ENCODE peak calls at places on chromosomes 4 and X, in four cellular contexts. Z is cardiac fibroblast, X is fibroblast of mammary gland, I is left ventricle myocardium inferior. Q is an unnamed sample.

GRCh38 chr4:24736066-24736465 is 59.3 kb upstream of the SOD3 start:
- DNase-seq in Z (peak), X (peak), I (no peak), Q (no peak)

GRCh38 chr4:89379541-89380035 is 72.0 kb upstream of the GPRIN3 start:
- DNase-seq in Z (peak), X (no peak), I (no peak), Q (no peak)

GRCh38 chr4:1402021-1402515 is 4.2 kb downstream of the NKX1-1 start:
- DNase-seq in Z (no peak), X (no peak), I (no peak), Q (no peak)

GRCh38 chr4:110197421-110198398 is 705 bp downstream of the ELOVL6 start:
- DNase-seq in Z (peak), X (peak), I (peak), Q (peak)

GRCh38 chr4:48129307-48130014 is 4.6 kb downstream of the TXK start:
- DNase-seq in Z (no peak), X (no peak), I (no peak), Q (no peak)

GRCh38 chr4:121733942-121734341 is 31.0 kb downstream of the SMIM43 start:
- DNase-seq in Z (no peak), X (no peak), I (no peak), Q (no peak)

GRCh38 chr4:109559625-109559982 is 442 bp upstream of the MCUB start:
- DNase-seq in Z (no peak), X (no peak), I (peak), Q (peak)

GRCh38 chrX:31233941-31234496 is 162.2 kb upstream of the FTHL17 start:
- DNase-seq in Z (no peak), X (no peak), I (no peak), Q (no peak)

GRCh38 chr4:1711055-1711905 is 839 bp downstream of the SLBP start:
- DNase-seq in Z (peak), X (peak), I (peak), Q (no peak)

GRCh38 chr4:27702710-27703431 is 842.2 kb downstream of the STIM2 start:
- DNase-seq in Z (no peak), X (peak), I (no peak), Q (no peak)
- TF ChIP-seq CTCF in Z (no peak), X (peak), I (no peak), Q (no peak)

DNA sequence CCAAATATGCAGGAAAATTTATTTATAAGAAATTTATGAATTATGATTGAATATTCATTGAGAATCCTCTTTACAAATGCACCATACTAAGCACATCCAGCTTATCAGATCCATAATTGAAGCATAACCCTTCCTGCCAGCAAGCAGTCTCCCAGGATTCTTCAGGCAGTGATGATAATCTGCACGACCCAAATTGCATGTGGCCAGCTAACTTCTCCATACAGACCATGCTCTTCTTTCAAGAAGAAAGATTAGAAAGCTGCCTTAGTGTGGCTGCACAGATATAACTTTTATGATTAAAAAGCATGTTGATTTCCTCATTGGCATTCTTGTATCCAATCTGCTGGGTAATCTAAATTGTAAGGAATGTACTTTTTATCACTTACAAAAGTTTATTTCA is 3.3 kb upstream of the CBR4 start:
- DNase-seq in Z (no peak), X (no peak), I (no peak), Q (no peak)
- TF ChIP-seq CTCF in Z (no peak), X (no peak), I (no peak), Q (no peak)

GRCh38 chrX:69138512-69138911 is 26.7 kb downstream of the PJA1 start:
- DNase-seq in Z (peak), X (peak), I (no peak), Q (no peak)

GRCh38 chrX:69137371-69137881 is 27.8 kb downstream of the PJA1 start:
- DNase-seq in Z (peak), X (peak), I (no peak), Q (peak)

GRCh38 chrX:69139516-69139915 is 25.7 kb downstream of the PJA1 start:
- DNase-seq in Z (no peak), X (no peak), I (no peak), Q (no peak)

GRCh38 chrX:69136546-69137331 is 28.5 kb downstream of the PJA1 start:
- DNase-seq in Z (no peak), X (no peak), I (peak), Q (peak)

DNA sequence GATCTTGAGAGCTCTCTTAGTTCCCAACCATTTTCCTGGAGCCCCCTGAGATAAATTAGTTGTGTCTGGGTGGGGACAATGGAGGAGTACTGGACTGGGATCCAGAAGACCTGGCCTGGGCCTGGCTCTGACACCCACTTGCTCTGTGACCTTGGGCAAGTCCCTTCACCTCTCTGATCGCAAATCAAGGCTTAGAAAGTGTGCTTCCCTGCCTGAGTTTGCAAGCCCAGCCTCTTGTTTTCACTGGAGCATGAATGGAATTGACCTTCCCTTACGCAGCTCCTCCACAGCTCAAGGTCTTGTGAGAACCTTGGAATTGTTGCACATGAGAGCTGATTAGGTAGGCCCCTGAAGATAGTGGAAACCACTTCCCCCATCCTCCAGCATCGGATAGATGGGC is 27.3 kb downstream of the PJA1 start:
- DNase-seq in Z (no peak), X (peak), I (no peak), Q (no peak)
- TF ChIP-seq CTCF in Z (no peak), X (no peak), I (no peak), Q (no peak)

GRCh38 chrX:98956014-98956413 is 1454.1 kb downstream of the PCDH19 start:
- DNase-seq in Z (no peak), X (no peak), I (no peak), Q (no peak)
- TF ChIP-seq CTCF in Z (no peak), X (no peak), I (no peak), Q (no peak)